ENCODE peak calls at places on chromosomes 1 and 21, in four cellular contexts. E is stomach, Y is Calu3, W is brain microvascular endothelial cell. P is an unnamed sample.

GRCh38 chr21:25566645-25567044 is 40.6 kb downstream of the MRPL39 start:
- DNase-seq in Y (no peak), E (no peak), W (no peak), P (no peak)

GRCh38 chr21:40672602-40673001 is 174.4 kb downstream of the DSCAM start:
- DNase-seq in W (no peak), E (no peak), Y (no peak), P (no peak)

GRCh38 chr1:173161510-173162221 is 45.5 kb downstream of the TNFSF4 start:
- DNase-seq in Y (no peak), W (peak; percentile 77), E (no peak), P (no peak)

GRCh38 chr1:89822109-89822962 is 1.5 kb downstream of the LRRC8D start:
- DNase-seq in E (no peak), Y (no peak), W (no peak), P (no peak)

GRCh38 chr1:114854693-114855320 is at the start of gene SYCP1:
- DNase-seq in W (no peak), Y (no peak), E (no peak), P (no peak)

GRCh38 chr1:66532798-66533783 is 862 bp upstream of the SGIP1 start:
- DNase-seq in E (no peak), W (peak; percentile 87), Y (no peak), P (no peak)

GRCh38 chr1:91684599-91685196 is 184.0 kb downstream of the CDC7 start:
- DNase-seq in W (no peak), E (no peak), Y (no peak), P (no peak)

GRCh38 chr1:167617100-167617949 is 12.7 kb upstream of the RCSD1 start:
- DNase-seq in E (no peak), Y (no peak), W (peak; percentile 54), P (no peak)

GRCh38 chr1:164369698-164370365 is 189.2 kb upstream of the PBX1 start:
- DNase-seq in Y (no peak), E (no peak), W (peak; percentile 1), P (no peak)

GRCh38 chr1:155006601-155007101 is 4.0 kb downstream of the ZBTB7B start:
- DNase-seq in W (no peak), Y (no peak), E (no peak), P (no peak)

GRCh38 chr21:21682172-21682571 is 684.0 kb downstream of the NCAM2 start:
- DNase-seq in E (no peak), Y (no peak), W (peak; percentile 0), P (no peak)

GRCh38 chr1:230140221-230141001 is 73.4 kb downstream of the GALNT2 start:
- DNase-seq in W (peak; percentile 83), E (no peak), Y (no peak), P (no peak)

GRCh38 chr1:44507490-44508396 is 102.7 kb downstream of the RNF220 start:
- DNase-seq in Y (no peak), W (no peak), E (no peak), P (no peak)

P was measured in GM12891.